ENCODE peak calls at places on chromosomes 5 and 9, in ten cellular contexts. P is CD4-positive, alpha-beta T cell; G is activated effector memory CD4-positive, alpha-beta T cell treated with anti-CD3 and anti-CD28 coated beads, Interleukin-2, amount 50 U/mL, for 16 hours; W is activated CD8-positive, alpha-beta memory T cell treated with anti-CD3 and anti-CD28 coated beads, Interleukin-2, amount 50 U/mL, for 48 hours; K is EH; Y is pancreas; B is right lobe of liver; C is WERI-Rb-1; M is pons; O is astrocyte. J is an unnamed sample.

GRCh38 chr5:174644918-174645317 is 79.5 kb upstream of the MSX2 start:
- DNase-seq in W (no peak), K (peak), Y (no peak), B (no peak), G (no peak), P (no peak), O (no peak), M (no peak), C (no peak), J (no peak)

GRCh38 chr5:89582768-89583339 is 699.9 kb upstream of the MEF2C start:
- DNase-seq in O (peak), G (no peak), B (no peak), K (no peak), Y (no peak), M (no peak), W (no peak), C (no peak), P (no peak), J (no peak)

GRCh38 chr9:129183495-129184308 is 5.6 kb upstream of the IER5L start:
- DNase-seq in W (no peak), O (no peak), B (no peak), C (peak), P (no peak), Y (no peak), M (no peak), G (no peak), K (peak), J (no peak)

GRCh38 chr5:176181271-176181855 is 56.9 kb upstream of the SIMC1 start:
- DNase-seq in Y (no peak), C (no peak), O (no peak), K (no peak), B (no peak), G (no peak), M (no peak), W (no peak), P (no peak), J (no peak)

GRCh38 chr5:181217805-181218065 is 5.3 kb upstream of the TRIM41 start:
- DNase-seq in O (no peak), M (no peak), G (peak), W (no peak), P (peak), K (no peak), B (no peak), Y (no peak), C (no peak), J (no peak)

GRCh38 chr5:148846930-148847329 is 20.5 kb downstream of the ADRB2 start:
- DNase-seq in O (peak), C (no peak), B (no peak), Y (no peak), M (no peak), W (no peak), P (no peak), K (peak), G (no peak), J (no peak)

GRCh38 chr5:156473271-156473935 is 146.4 kb downstream of the SGCD start:
- DNase-seq in W (no peak), P (no peak), G (no peak), Y (no peak), O (peak), M (peak), C (no peak), B (no peak), K (peak), J (no peak)

GRCh38 chr5:150429410-150429873 is 16.7 kb upstream of the CD74 start:
- DNase-seq in B (peak), Y (no peak), K (no peak), C (no peak), O (no peak), G (no peak), M (no peak), W (no peak), P (no peak), J (no peak)

GRCh38 chr9:23426144-23426543 is 399.9 kb downstream of the ELAVL2 start:
- DNase-seq in O (no peak), Y (no peak), C (no peak), G (no peak), K (no peak), B (no peak), W (no peak), M (no peak), P (no peak), J (no peak)